ENCODE peak calls at places on chromosomes 5 and 9, in six cellular contexts. O is epithelial cell of esophagus, T is AML-193, V is esophagus squamous epithelium, F is activated gamma-delta T cell, A is iPS-NIHi11. J is an unnamed sample.

GRCh38 chr5:171849585-171850353 is 64.2 kb downstream of the SMIM23 start:
- DNase-seq in O (no peak), A (no peak), V (no peak), F (no peak), T (no peak), J (no peak)

GRCh38 chr5:172932313-172933017 is 26.8 kb upstream of the RPL26L1 start:
- DNase-seq in V (no peak), A (peak), T (no peak), O (peak), F (peak), J (no peak)

GRCh38 chr9:97740848-97741821 is 44.0 kb upstream of the XPA start:
- DNase-seq in V (no peak), F (no peak), T (no peak), A (peak), O (peak), J (no peak)

GRCh38 chr5:131252824-131253171 is 11.1 kb upstream of the CDC42SE2 start:
- DNase-seq in A (no peak), V (peak), O (no peak), F (no peak), T (peak), J (no peak)

GRCh38 chr9:82354260-82354659 is 365.7 kb downstream of the SPATA31D1 start:
- DNase-seq in T (no peak), V (no peak), F (no peak), A (no peak), O (peak), J (no peak)

GRCh38 chr5:53256746-53257145 is 147.2 kb upstream of the MOCS2 start:
- DNase-seq in T (no peak), A (no peak), O (peak), F (no peak), V (no peak), J (no peak)

GRCh38 chr5:151470440-151470839 is 23.0 kb downstream of the SLC36A1 start:
- DNase-seq in T (no peak), O (peak), A (no peak), F (no peak), V (no peak), J (no peak)

GRCh38 chr5:149886697-149887470 is 57.7 kb downstream of the PDE6A start:
- DNase-seq in A (no peak), T (no peak), V (no peak), F (no peak), O (peak), J (no peak)

GRCh38 chr5:76724871-76725270 is 8.9 kb downstream of the F2R start:
- DNase-seq in V (no peak), T (no peak), F (no peak), A (no peak), O (peak), J (no peak)

GRCh38 chr5:131361677-131362315 is 97.9 kb downstream of the CDC42SE2 start:
- DNase-seq in T (no peak), V (no peak), F (no peak), O (no peak), A (no peak), J (no peak)

GRCh38 chr5:173634465-173634983 is 18.1 kb upstream of the BOD1 start:
- DNase-seq in O (peak), F (no peak), A (no peak), T (no peak), V (no peak), J (no peak)

GRCh38 chr5:1037671-1038416 is 29.2 kb downstream of the NKD2 start:
- DNase-seq in A (no peak), T (no peak), V (no peak), F (no peak), O (no peak), J (no peak)

GRCh38 chr5:79093762-79094161 is 17.8 kb upstream of the BHMT start:
- DNase-seq in O (no peak), A (no peak), T (no peak), V (no peak), F (no peak), J (no peak)